ENCODE peak calls at places on chromosomes 2 and 18, in ten cellular contexts. One of them, this sample, is unnamed.

GRCh38 chr18:60668583-60668982 is 296.0 kb upstream of the MC4R start:
- DNase-seq in activated CD4-positive, alpha-beta T cell treated with anti-CD3 and anti-CD28 coated beads, Interleukin-2, amount 10 ng/mL, durations not matched to agents 24 days and 14 days: no peak
- DNase-seq in mesenteric fat pad: no peak
- DNase-seq in GDM1: no peak
- DNase-seq in cardiac fibroblast: no peak
- DNase-seq in NCI-H1930: no peak
- DNase-seq in right atrium auricular region: no peak
- DNase-seq in body of pancreas: no peak
- DNase-seq in endodermal cell: peak
- DNase-seq in CD4-positive, alpha-beta T cell: no peak
- DNase-seq in this sample: no peak

GRCh38 chr2:11750422-11750821 is 4.0 kb downstream of the LPIN1 start:
- DNase-seq in cardiac fibroblast: no peak
- DNase-seq in NCI-H1930: no peak
- DNase-seq in mesenteric fat pad: peak
- DNase-seq in CD4-positive, alpha-beta T cell: peak
- DNase-seq in GDM1: no peak
- DNase-seq in body of pancreas: no peak
- DNase-seq in activated CD4-positive, alpha-beta T cell treated with anti-CD3 and anti-CD28 coated beads, Interleukin-2, amount 10 ng/mL, durations not matched to agents 24 days and 14 days: peak
- DNase-seq in right atrium auricular region: no peak
- DNase-seq in endodermal cell: no peak
- DNase-seq in this sample: peak

GRCh38 chr18:48875314-48875941 is 75.3 kb downstream of the SMAD7 start:
- DNase-seq in right atrium auricular region: no peak
- DNase-seq in NCI-H1930: no peak
- DNase-seq in body of pancreas: no peak
- DNase-seq in activated CD4-positive, alpha-beta T cell treated with anti-CD3 and anti-CD28 coated beads, Interleukin-2, amount 10 ng/mL, durations not matched to agents 24 days and 14 days: no peak
- DNase-seq in GDM1: no peak
- DNase-seq in CD4-positive, alpha-beta T cell: no peak
- DNase-seq in cardiac fibroblast: no peak
- DNase-seq in mesenteric fat pad: no peak
- DNase-seq in endodermal cell: no peak
- DNase-seq in this sample: no peak

GRCh38 chr2:64750001-64750816 is 96.5 kb upstream of the SERTAD2 start:
- DNase-seq in right atrium auricular region: peak
- DNase-seq in endodermal cell: peak
- DNase-seq in GDM1: no peak
- DNase-seq in mesenteric fat pad: no peak
- DNase-seq in activated CD4-positive, alpha-beta T cell treated with anti-CD3 and anti-CD28 coated beads, Interleukin-2, amount 10 ng/mL, durations not matched to agents 24 days and 14 days: peak
- DNase-seq in NCI-H1930: no peak
- DNase-seq in body of pancreas: peak
- DNase-seq in cardiac fibroblast: peak
- DNase-seq in CD4-positive, alpha-beta T cell: peak
- DNase-seq in this sample: no peak

GRCh38 chr18:49966090-49966489 is 152.8 kb upstream of the ACAA2 start:
- DNase-seq in right atrium auricular region: no peak
- DNase-seq in GDM1: no peak
- DNase-seq in mesenteric fat pad: no peak
- DNase-seq in activated CD4-positive, alpha-beta T cell treated with anti-CD3 and anti-CD28 coated beads, Interleukin-2, amount 10 ng/mL, durations not matched to agents 24 days and 14 days: no peak
- DNase-seq in CD4-positive, alpha-beta T cell: no peak
- DNase-seq in cardiac fibroblast: no peak
- DNase-seq in body of pancreas: no peak
- DNase-seq in NCI-H1930: no peak
- DNase-seq in endodermal cell: no peak
- DNase-seq in this sample: no peak

GRCh38 chr18:58247363-58247834 is 203.4 kb downstream of the NEDD4L start:
- DNase-seq in cardiac fibroblast: peak
- DNase-seq in NCI-H1930: no peak
- DNase-seq in CD4-positive, alpha-beta T cell: no peak
- DNase-seq in mesenteric fat pad: no peak
- DNase-seq in endodermal cell: peak
- DNase-seq in GDM1: no peak
- DNase-seq in activated CD4-positive, alpha-beta T cell treated with anti-CD3 and anti-CD28 coated beads, Interleukin-2, amount 10 ng/mL, durations not matched to agents 24 days and 14 days: no peak
- DNase-seq in body of pancreas: peak
- DNase-seq in right atrium auricular region: no peak
- DNase-seq in this sample: no peak

GRCh38 chr18:57744211-57744694 is 58.9 kb downstream of the ATP8B1 start:
- DNase-seq in body of pancreas: no peak
- DNase-seq in endodermal cell: no peak
- DNase-seq in cardiac fibroblast: peak
- DNase-seq in CD4-positive, alpha-beta T cell: no peak
- DNase-seq in right atrium auricular region: no peak
- DNase-seq in GDM1: no peak
- DNase-seq in mesenteric fat pad: no peak
- DNase-seq in NCI-H1930: peak
- DNase-seq in activated CD4-positive, alpha-beta T cell treated with anti-CD3 and anti-CD28 coated beads, Interleukin-2, amount 10 ng/mL, durations not matched to agents 24 days and 14 days: no peak
- DNase-seq in this sample: no peak

GRCh38 chr2:84849271-84849952 is 31.5 kb downstream of the TRABD2A start:
- DNase-seq in right atrium auricular region: no peak
- DNase-seq in body of pancreas: no peak
- DNase-seq in CD4-positive, alpha-beta T cell: peak
- DNase-seq in cardiac fibroblast: no peak
- DNase-seq in activated CD4-positive, alpha-beta T cell treated with anti-CD3 and anti-CD28 coated beads, Interleukin-2, amount 10 ng/mL, durations not matched to agents 24 days and 14 days: peak
- DNase-seq in mesenteric fat pad: no peak
- DNase-seq in endodermal cell: peak
- DNase-seq in GDM1: no peak
- DNase-seq in NCI-H1930: no peak
- DNase-seq in this sample: no peak

GRCh38 chr2:74440378-74441110 is 1.2 kb downstream of the RTKN start:
- DNase-seq in cardiac fibroblast: peak
- DNase-seq in NCI-H1930: peak
- DNase-seq in GDM1: peak
- DNase-seq in right atrium auricular region: peak
- DNase-seq in endodermal cell: peak
- DNase-seq in mesenteric fat pad: peak
- DNase-seq in CD4-positive, alpha-beta T cell: no peak
- DNase-seq in activated CD4-positive, alpha-beta T cell treated with anti-CD3 and anti-CD28 coated beads, Interleukin-2, amount 10 ng/mL, durations not matched to agents 24 days and 14 days: peak
- DNase-seq in body of pancreas: peak
- DNase-seq in this sample: peak

GRCh38 chr2:54664238-54664786 is 59.1 kb upstream of the EML6 start:
- DNase-seq in NCI-H1930: no peak
- DNase-seq in endodermal cell: peak
- DNase-seq in GDM1: no peak
- DNase-seq in CD4-positive, alpha-beta T cell: no peak
- DNase-seq in right atrium auricular region: peak
- DNase-seq in mesenteric fat pad: no peak
- DNase-seq in activated CD4-positive, alpha-beta T cell treated with anti-CD3 and anti-CD28 coated beads, Interleukin-2, amount 10 ng/mL, durations not matched to agents 24 days and 14 days: no peak
- DNase-seq in body of pancreas: no peak
- DNase-seq in cardiac fibroblast: no peak
- DNase-seq in this sample: no peak

GRCh38 chr2:45872211-45872610 is 220.7 kb downstream of the PRKCE start:
- DNase-seq in GDM1: no peak
- DNase-seq in NCI-H1930: no peak
- DNase-seq in cardiac fibroblast: peak
- DNase-seq in endodermal cell: no peak
- DNase-seq in right atrium auricular region: no peak
- DNase-seq in activated CD4-positive, alpha-beta T cell treated with anti-CD3 and anti-CD28 coated beads, Interleukin-2, amount 10 ng/mL, durations not matched to agents 24 days and 14 days: no peak
- DNase-seq in body of pancreas: no peak
- DNase-seq in CD4-positive, alpha-beta T cell: no peak
- DNase-seq in mesenteric fat pad: no peak
- DNase-seq in this sample: no peak

GRCh38 chr2:26971911-26972786 is 1.7 kb downstream of the MAPRE3 start:
- DNase-seq in activated CD4-positive, alpha-beta T cell treated with anti-CD3 and anti-CD28 coated beads, Interleukin-2, amount 10 ng/mL, durations not matched to agents 24 days and 14 days: no peak
- DNase-seq in endodermal cell: no peak
- DNase-seq in body of pancreas: peak
- DNase-seq in NCI-H1930: no peak
- DNase-seq in GDM1: no peak
- DNase-seq in cardiac fibroblast: no peak
- DNase-seq in mesenteric fat pad: no peak
- DNase-seq in CD4-positive, alpha-beta T cell: no peak
- DNase-seq in right atrium auricular region: peak
- DNase-seq in this sample: no peak